ENCODE peak calls at places on chromosome 11, in four cellular contexts. G is K562, P is HCT116, L is IMR-90. X is an unnamed sample.
A peak's percentile ranks its signal among the peaks of the same experiment; 100 is the strongest.

GRCh38 chr11:109264128-109264527 is 157.9 kb upstream of the C11orf87 start:
- DNase-seq in G (no peak), P (no peak), L (no peak), X (no peak)

GRCh38 chr11:3835100-3835485 is 5.7 kb downstream of the RHOG start:
- DNase-seq in G (peak; percentile 83), P (no peak), L (peak; percentile 27), X (no peak)

GRCh38 chr11:22670803-22671202 is 4.4 kb downstream of the GAS2 start:
- DNase-seq in G (peak; percentile 23), P (no peak), L (peak; percentile 3), X (peak; percentile 39)

GRCh38 chr11:74388678-74389327 is 9.4 kb downstream of the PGM2L1 start:
- DNase-seq in G (peak; percentile 72), P (no peak), L (peak; percentile 55), X (peak; percentile 42)

GRCh38 chr11:1069740-1070139 is 4.9 kb upstream of the MUC2 start:
- DNase-seq in G (no peak), P (no peak), L (no peak), X (no peak)

GRCh38 chr11:65890324-65891179 is at the start of gene CCDC85B:
- DNase-seq in G (peak; percentile 98), P (peak; percentile 84), L (peak; percentile 95), X (peak; percentile 84)

GRCh38 chr11:20909995-20910726 is 240.8 kb downstream of the NELL1 start:
- DNase-seq in G (no peak), P (no peak), L (no peak), X (no peak)

GRCh38 chr11:73862971-73863370 is 13.7 kb downstream of the COA4 start:
- DNase-seq in G (no peak), P (no peak), L (no peak), X (no peak)

GRCh38 chr11:73244589-73245240 is 26.6 kb downstream of the P2RY2 start:
- DNase-seq in G (no peak), P (no peak), L (no peak), X (no peak)

GRCh38 chr11:24295360-24295759 is 201.5 kb upstream of the LUZP2 start:
- DNase-seq in G (no peak), P (no peak), L (peak; percentile 5), X (no peak)

GRCh38 chr11:16871368-16871767 is 132.9 kb downstream of the C11orf58 start:
- DNase-seq in G (no peak), P (no peak), L (no peak), X (no peak)

GRCh38 chr11:12813371-12814225 is 139.4 kb downstream of the TEAD1 start:
- DNase-seq in G (peak; percentile 54), P (no peak), L (peak; percentile 88), X (no peak)

GRCh38 chr11:69931060-69931910 is 112.1 kb upstream of the FGF3 start:
- DNase-seq in G (no peak), P (no peak), L (no peak), X (no peak)

GRCh38 chr11:117809236-117810055 is 12.4 kb upstream of the DSCAML1 start:
- DNase-seq in G (peak; percentile 74), P (peak; percentile 63), L (peak; percentile 8), X (no peak)

GRCh38 chr11:102802341-102802740 is 4.4 kb upstream of the MMP1 start:
- DNase-seq in G (no peak), P (no peak), L (peak; percentile 95), X (no peak)

GRCh38 chr11:66595245-66595904 is 2.4 kb downstream of the CCS start:
- DNase-seq in G (peak; percentile 72), P (no peak), L (peak; percentile 76), X (no peak)

GRCh38 chr11:121071456-121072236 is 29.4 kb upstream of the TECTA start:
- DNase-seq in G (peak; percentile 11), P (no peak), L (no peak), X (peak; percentile 70)

GRCh38 chr11:125952973-125953372 is 7.1 kb downstream of the VSIG10L2 start:
- DNase-seq in G (no peak), P (no peak), L (no peak), X (no peak)

GRCh38 chr11:108561535-108561991 is 32.0 kb downstream of the EXPH5 start:
- DNase-seq in G (no peak), P (no peak), L (peak; percentile 31), X (no peak)

GRCh38 chr11:130522284-130522961 is 74.0 kb downstream of the ADAMTS15 start:
- DNase-seq in G (peak; percentile 80), P (peak; percentile 48), L (peak; percentile 97), X (peak; percentile 10)

GRCh38 chr11:34104680-34105078 is 750 bp upstream of the NAT10 start:
- DNase-seq in G (no peak), P (no peak), L (no peak), X (no peak)

GRCh38 chr11:117328414-117329010 is 858 bp downstream of the CEP164 start:
- DNase-seq in G (peak; percentile 64), P (no peak), L (peak; percentile 58), X (no peak)

GRCh38 chr11:59647245-59647965 is 21.4 kb downstream of the PATL1 start:
- DNase-seq in G (peak; percentile 38), P (no peak), L (no peak), X (no peak)

GRCh38 chr11:72643547-72643946 is 30.7 kb downstream of the PDE2A start:
- DNase-seq in G (no peak), P (peak; percentile 31), L (no peak), X (no peak)

GRCh38 chr11:456533-456932 is 6.5 kb downstream of the PTDSS2 start:
- DNase-seq in G (no peak), P (no peak), L (no peak), X (no peak)

GRCh38 chr11:42494459-42494858 is 817.3 kb upstream of the API5 start:
- DNase-seq in G (no peak), P (no peak), L (no peak), X (no peak)

GRCh38 chr11:22539851-22540376 is 85.7 kb downstream of the FANCF start:
- DNase-seq in G (no peak), P (no peak), L (peak; percentile 28), X (peak; percentile 9)

GRCh38 chr11:19947521-19948114 is 212.7 kb downstream of the DBX1 start:
- DNase-seq in G (no peak), P (no peak), L (no peak), X (no peak)

GRCh38 chr11:86214710-86215109 is 29.8 kb upstream of the EED start:
- DNase-seq in G (no peak), P (no peak), L (no peak), X (no peak)

GRCh38 chr11:64018310-64018709 is 17.4 kb upstream of the FLRT1 start:
- DNase-seq in G (no peak), P (no peak), L (no peak), X (no peak)

GRCh38 chr11:13174090-13174489 is 103.5 kb upstream of the BMAL1 start:
- DNase-seq in G (no peak), P (no peak), L (peak; percentile 28), X (no peak)

GRCh38 chr11:64577202-64577601 is 13.8 kb upstream of the SLC22A12 start:
- DNase-seq in G (no peak), P (no peak), L (no peak), X (no peak)

GRCh38 chr11:114847599-114847998 is 169.3 kb downstream of the NXPE2 start:
- DNase-seq in G (no peak), P (no peak), L (no peak), X (no peak)

GRCh38 chr11:60175860-60176275 is 7.0 kb downstream of the MS4A6A start:
- DNase-seq in G (no peak), P (no peak), L (no peak), X (no peak)

GRCh38 chr11:35274909-35275807 is 136.2 kb downstream of the CD44 start:
- DNase-seq in G (no peak), P (no peak), L (no peak), X (peak; percentile 3)

GRCh38 chr11:72589802-72590761 is 84.1 kb downstream of the PDE2A start:
- DNase-seq in G (peak; percentile 59), P (no peak), L (no peak), X (peak; percentile 48)

GRCh38 chr11:120688166-120688565 is 176.6 kb downstream of the GRIK4 start:
- DNase-seq in G (no peak), P (no peak), L (no peak), X (no peak)

GRCh38 chr11:124285610-124286344 is 28.0 kb downstream of the OR8D1 start:
- DNase-seq in G (no peak), P (no peak), L (peak; percentile 75), X (no peak)
- TF ChIP-seq CEBPB in G (no peak), P (no peak), L (peak; percentile 83), X (no peak)

GRCh38 chr11:104943561-104943960 is 24.8 kb downstream of the CASP4 start:
- DNase-seq in G (no peak), P (no peak), L (no peak), X (peak; percentile 12)

GRCh38 chr11:104944080-104944479 is 24.3 kb downstream of the CASP4 start:
- DNase-seq in G (no peak), P (no peak), L (peak; percentile 18), X (peak; percentile 22)

DNA sequence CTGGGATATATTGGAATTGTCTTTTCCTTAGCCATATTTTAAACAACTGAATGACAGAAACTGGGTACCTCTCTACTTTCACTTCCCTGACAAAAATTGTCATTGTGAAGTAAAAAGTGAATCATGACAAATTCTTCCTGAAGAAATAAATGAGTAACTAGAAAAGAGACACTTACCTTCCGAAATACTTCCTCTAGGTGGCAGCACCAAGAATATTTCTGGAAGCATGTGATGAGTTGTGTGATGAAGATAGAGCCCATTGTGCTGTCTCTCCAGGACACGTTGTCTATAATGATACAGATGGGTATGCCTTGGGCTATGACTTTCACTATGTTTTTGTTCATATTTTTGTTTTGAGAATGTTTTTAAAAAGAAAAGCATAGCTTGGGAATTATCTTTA is 21.5 kb downstream of the CASP4 start:
- DNase-seq in G (peak; percentile 18), P (peak; percentile 35), L (peak; percentile 59), X (peak; percentile 78)
- TF ChIP-seq CEBPB in G (no peak), P (no peak), L (no peak), X (no peak)

GRCh38 chr11:75513250-75513649 is 12.5 kb downstream of the GDPD5 start:
- DNase-seq in G (no peak), P (no peak), L (peak; percentile 92), X (no peak)
- TF ChIP-seq CEBPB in G (no peak), P (no peak), L (no peak), X (no peak)

GRCh38 chr11:123454060-123454651 is 24.1 kb downstream of the GRAMD1B start:
- DNase-seq in G (no peak), P (peak; percentile 88), L (peak; percentile 61), X (no peak)
- TF ChIP-seq CEBPB in G (no peak), P (peak; percentile 83), L (no peak), X (no peak)

X was measured in HepG2.